ENCODE peak calls at places on chromosomes 2 and 18, in ten cellular contexts. One of them, this sample, is unnamed.

GRCh38 chr2:104545055-104545454 is 308.9 kb upstream of the POU3F3 start:
- DNase-seq in MM.1S: no peak
- DNase-seq in fibroblast of lung: no peak
- DNase-seq in uterus: no peak
- DNase-seq in PC-3: no peak
- DNase-seq in HL-60: no peak
- DNase-seq in brain microvascular endothelial cell: no peak
- DNase-seq in suprapubic skin: no peak
- DNase-seq in adrenal gland: no peak
- DNase-seq in psoas muscle: no peak
- DNase-seq in this sample: no peak

GRCh38 chr2:173741715-173742114 is 223.5 kb downstream of the SP3 start:
- DNase-seq in MM.1S: no peak
- DNase-seq in fibroblast of lung: no peak
- DNase-seq in uterus: no peak
- DNase-seq in PC-3: peak; percentile 54
- DNase-seq in HL-60: no peak
- DNase-seq in brain microvascular endothelial cell: no peak
- DNase-seq in suprapubic skin: no peak
- DNase-seq in adrenal gland: no peak
- DNase-seq in psoas muscle: no peak
- DNase-seq in this sample: peak; percentile 6

GRCh38 chr2:8193146-8193545 is 488.7 kb upstream of the ID2 start:
- DNase-seq in MM.1S: no peak
- DNase-seq in fibroblast of lung: peak; percentile 20
- DNase-seq in uterus: no peak
- DNase-seq in PC-3: no peak
- DNase-seq in HL-60: no peak
- DNase-seq in brain microvascular endothelial cell: no peak
- DNase-seq in suprapubic skin: no peak
- DNase-seq in adrenal gland: no peak
- DNase-seq in psoas muscle: no peak
- DNase-seq in this sample: no peak

GRCh38 chr2:99066602-99067001 is 74.9 kb upstream of the C2orf15 start:
- DNase-seq in MM.1S: peak; percentile 87
- DNase-seq in fibroblast of lung: peak; percentile 74
- DNase-seq in uterus: no peak
- DNase-seq in PC-3: peak; percentile 49
- DNase-seq in HL-60: peak; percentile 11
- DNase-seq in brain microvascular endothelial cell: peak; percentile 46
- DNase-seq in suprapubic skin: no peak
- DNase-seq in adrenal gland: no peak
- DNase-seq in psoas muscle: no peak
- DNase-seq in this sample: peak; percentile 55

GRCh38 chr2:76197842-76198448 is 487.2 kb upstream of the GCFC2 start:
- DNase-seq in MM.1S: peak; percentile 72
- DNase-seq in fibroblast of lung: peak; percentile 76
- DNase-seq in uterus: peak; percentile 15
- DNase-seq in PC-3: peak; percentile 83
- DNase-seq in HL-60: peak; percentile 12
- DNase-seq in brain microvascular endothelial cell: peak; percentile 63
- DNase-seq in suprapubic skin: no peak
- DNase-seq in adrenal gland: peak; percentile 84
- DNase-seq in psoas muscle: no peak
- DNase-seq in this sample: peak; percentile 64

GRCh38 chr2:128385365-128385764 is 66.7 kb upstream of the HS6ST1 start:
- DNase-seq in MM.1S: no peak
- DNase-seq in fibroblast of lung: no peak
- DNase-seq in uterus: peak; percentile 5
- DNase-seq in PC-3: no peak
- DNase-seq in HL-60: no peak
- DNase-seq in brain microvascular endothelial cell: no peak
- DNase-seq in suprapubic skin: peak; percentile 14
- DNase-seq in adrenal gland: no peak
- DNase-seq in psoas muscle: no peak
- DNase-seq in this sample: no peak

GRCh38 chr18:6414723-6415362 is at the start of gene L3MBTL4:
- DNase-seq in MM.1S: peak; percentile 70
- DNase-seq in fibroblast of lung: no peak
- DNase-seq in uterus: peak; percentile 30
- DNase-seq in PC-3: peak; percentile 14
- DNase-seq in HL-60: no peak
- DNase-seq in brain microvascular endothelial cell: no peak
- DNase-seq in suprapubic skin: peak; percentile 73
- DNase-seq in adrenal gland: peak; percentile 66
- DNase-seq in psoas muscle: peak; percentile 27
- DNase-seq in this sample: no peak

GRCh38 chr2:33526132-33526531 is 49.7 kb downstream of the RASGRP3 start:
- DNase-seq in MM.1S: no peak
- DNase-seq in fibroblast of lung: no peak
- DNase-seq in uterus: no peak
- DNase-seq in PC-3: no peak
- DNase-seq in HL-60: peak; percentile 70
- DNase-seq in brain microvascular endothelial cell: no peak
- DNase-seq in suprapubic skin: no peak
- DNase-seq in adrenal gland: no peak
- DNase-seq in psoas muscle: no peak
- DNase-seq in this sample: no peak

DNA sequence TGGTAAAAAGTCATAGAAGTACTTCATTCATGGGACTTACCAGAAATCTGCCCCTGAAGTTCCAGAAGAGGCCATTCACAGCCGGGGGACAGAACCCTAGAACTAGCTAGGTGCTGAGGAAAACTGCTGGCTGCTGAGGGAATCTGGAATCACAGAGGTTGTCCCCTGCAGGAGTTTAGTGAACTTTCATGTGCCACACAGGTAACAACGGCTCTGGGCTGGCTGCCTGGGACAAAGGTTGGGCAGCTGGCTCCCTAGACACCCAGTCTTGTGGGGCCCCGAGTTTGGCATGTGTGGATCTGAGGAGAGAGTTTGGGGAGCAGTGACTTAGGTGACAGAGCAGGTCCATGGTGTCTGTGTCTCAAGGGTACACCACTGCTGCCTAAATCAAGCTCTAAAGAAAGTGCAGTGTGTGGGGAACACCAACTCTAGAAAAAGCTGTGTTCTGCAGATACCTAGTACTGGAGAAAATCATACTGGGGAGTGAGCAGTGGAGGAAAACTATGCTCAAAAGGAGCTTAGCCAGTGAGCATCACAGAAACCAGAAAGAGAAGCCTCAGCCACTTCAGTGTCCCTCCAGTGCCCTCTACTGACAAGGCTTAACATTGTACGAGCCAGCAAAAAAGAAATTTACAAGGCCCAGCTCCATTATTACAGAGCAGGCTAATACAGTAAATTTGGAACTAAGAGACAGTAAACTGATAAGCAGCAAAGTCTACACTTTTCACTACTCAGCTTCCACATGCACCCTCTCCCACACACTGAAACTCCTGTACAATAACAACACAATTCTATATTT is 15.2 kb downstream of the GALNT3 start:
- DNase-seq in MM.1S: peak; percentile 49
- DNase-seq in fibroblast of lung: no peak
- DNase-seq in uterus: no peak
- DNase-seq in PC-3: peak; percentile 65
- DNase-seq in HL-60: no peak
- DNase-seq in brain microvascular endothelial cell: no peak
- DNase-seq in suprapubic skin: no peak
- DNase-seq in adrenal gland: no peak
- DNase-seq in psoas muscle: no peak
- DNase-seq in this sample: no peak
- TF ChIP-seq CTCF in MM.1S: peak; percentile 61
- TF ChIP-seq CTCF in fibroblast of lung: peak; percentile 31
- TF ChIP-seq CTCF in uterus: no peak
- TF ChIP-seq CTCF in PC-3: peak; percentile 63
- TF ChIP-seq CTCF in HL-60: peak; percentile 19
- TF ChIP-seq CTCF in brain microvascular endothelial cell: peak; percentile 43
- TF ChIP-seq CTCF in suprapubic skin: no peak
- TF ChIP-seq CTCF in adrenal gland: no peak
- TF ChIP-seq CTCF in psoas muscle: no peak
- TF ChIP-seq CTCF in this sample: peak; percentile 12

GRCh38 chr2:236499691-236500573 is 69.7 kb upstream of the ACKR3 start:
- DNase-seq in MM.1S: no peak
- DNase-seq in fibroblast of lung: no peak
- DNase-seq in uterus: no peak
- DNase-seq in PC-3: no peak
- DNase-seq in HL-60: no peak
- DNase-seq in brain microvascular endothelial cell: no peak
- DNase-seq in suprapubic skin: no peak
- DNase-seq in adrenal gland: no peak
- DNase-seq in psoas muscle: no peak
- DNase-seq in this sample: no peak

GRCh38 chr2:236498369-236498768 is 71.3 kb upstream of the ACKR3 start:
- DNase-seq in MM.1S: no peak
- DNase-seq in fibroblast of lung: no peak
- DNase-seq in uterus: no peak
- DNase-seq in PC-3: peak; percentile 45
- DNase-seq in HL-60: no peak
- DNase-seq in brain microvascular endothelial cell: no peak
- DNase-seq in suprapubic skin: no peak
- DNase-seq in adrenal gland: no peak
- DNase-seq in psoas muscle: no peak
- DNase-seq in this sample: no peak

GRCh38 chr2:236501531-236501930 is 68.1 kb upstream of the ACKR3 start:
- DNase-seq in MM.1S: no peak
- DNase-seq in fibroblast of lung: no peak
- DNase-seq in uterus: no peak
- DNase-seq in PC-3: no peak
- DNase-seq in HL-60: no peak
- DNase-seq in brain microvascular endothelial cell: no peak
- DNase-seq in suprapubic skin: no peak
- DNase-seq in adrenal gland: no peak
- DNase-seq in psoas muscle: no peak
- DNase-seq in this sample: no peak

GRCh38 chr2:236501026-236501425 is 68.6 kb upstream of the ACKR3 start:
- DNase-seq in MM.1S: no peak
- DNase-seq in fibroblast of lung: no peak
- DNase-seq in uterus: no peak
- DNase-seq in PC-3: no peak
- DNase-seq in HL-60: no peak
- DNase-seq in brain microvascular endothelial cell: no peak
- DNase-seq in suprapubic skin: no peak
- DNase-seq in adrenal gland: no peak
- DNase-seq in psoas muscle: no peak
- DNase-seq in this sample: no peak

GRCh38 chr2:236496311-236496710 is 73.3 kb upstream of the ACKR3 start:
- DNase-seq in MM.1S: no peak
- DNase-seq in fibroblast of lung: no peak
- DNase-seq in uterus: no peak
- DNase-seq in PC-3: no peak
- DNase-seq in HL-60: no peak
- DNase-seq in brain microvascular endothelial cell: no peak
- DNase-seq in suprapubic skin: no peak
- DNase-seq in adrenal gland: no peak
- DNase-seq in psoas muscle: no peak
- DNase-seq in this sample: no peak
- H3K4me3 ChIP-seq in MM.1S: no peak overlapping the region
- H3K4me3 ChIP-seq in fibroblast of lung: no peak overlapping the region
- H3K4me3 ChIP-seq in uterus: no peak overlapping the region
- H3K4me3 ChIP-seq in PC-3: no peak overlapping the region
- H3K4me3 ChIP-seq in HL-60: no peak overlapping the region
- H3K4me3 ChIP-seq in brain microvascular endothelial cell: no peak overlapping the region
- H3K4me3 ChIP-seq in suprapubic skin: no peak overlapping the region
- H3K4me3 ChIP-seq in adrenal gland: no peak overlapping the region
- H3K4me3 ChIP-seq in psoas muscle: no peak overlapping the region
- H3K4me3 ChIP-seq in this sample: no peak overlapping the region

GRCh38 chr2:187438459-187438858 is 9.6 kb downstream of the CALCRL start:
- DNase-seq in MM.1S: no peak
- DNase-seq in fibroblast of lung: no peak
- DNase-seq in uterus: no peak
- DNase-seq in PC-3: no peak
- DNase-seq in HL-60: no peak
- DNase-seq in brain microvascular endothelial cell: no peak
- DNase-seq in suprapubic skin: no peak
- DNase-seq in adrenal gland: no peak
- DNase-seq in psoas muscle: no peak
- DNase-seq in this sample: no peak

GRCh38 chr2:187442778-187443177 is 5.3 kb downstream of the CALCRL start:
- DNase-seq in MM.1S: no peak
- DNase-seq in fibroblast of lung: no peak
- DNase-seq in uterus: no peak
- DNase-seq in PC-3: no peak
- DNase-seq in HL-60: no peak
- DNase-seq in brain microvascular endothelial cell: no peak
- DNase-seq in suprapubic skin: no peak
- DNase-seq in adrenal gland: no peak
- DNase-seq in psoas muscle: no peak
- DNase-seq in this sample: no peak

GRCh38 chr2:187440101-187440500 is 8.0 kb downstream of the CALCRL start:
- DNase-seq in MM.1S: no peak
- DNase-seq in fibroblast of lung: no peak
- DNase-seq in uterus: no peak
- DNase-seq in PC-3: no peak
- DNase-seq in HL-60: no peak
- DNase-seq in brain microvascular endothelial cell: no peak
- DNase-seq in suprapubic skin: no peak
- DNase-seq in adrenal gland: no peak
- DNase-seq in psoas muscle: no peak
- DNase-seq in this sample: no peak

GRCh38 chr2:187442378-187442777 is 5.7 kb downstream of the CALCRL start:
- DNase-seq in MM.1S: peak; percentile 16
- DNase-seq in fibroblast of lung: peak; percentile 36
- DNase-seq in uterus: no peak
- DNase-seq in PC-3: no peak
- DNase-seq in HL-60: no peak
- DNase-seq in brain microvascular endothelial cell: no peak
- DNase-seq in suprapubic skin: no peak
- DNase-seq in adrenal gland: no peak
- DNase-seq in psoas muscle: no peak
- DNase-seq in this sample: peak; percentile 21
- TF ChIP-seq CTCF in MM.1S: no peak
- TF ChIP-seq CTCF in fibroblast of lung: no peak
- TF ChIP-seq CTCF in uterus: no peak
- TF ChIP-seq CTCF in PC-3: no peak
- TF ChIP-seq CTCF in HL-60: no peak
- TF ChIP-seq CTCF in brain microvascular endothelial cell: peak; percentile 6
- TF ChIP-seq CTCF in suprapubic skin: no peak
- TF ChIP-seq CTCF in adrenal gland: no peak
- TF ChIP-seq CTCF in psoas muscle: no peak
- TF ChIP-seq CTCF in this sample: peak; percentile 2

GRCh38 chr2:47311764-47312503 is 91.0 kb upstream of the MSH2 start:
- DNase-seq in MM.1S: no peak
- DNase-seq in fibroblast of lung: no peak
- DNase-seq in uterus: no peak
- DNase-seq in PC-3: no peak
- DNase-seq in HL-60: no peak
- DNase-seq in brain microvascular endothelial cell: no peak
- DNase-seq in suprapubic skin: no peak
- DNase-seq in adrenal gland: peak; percentile 56
- DNase-seq in psoas muscle: no peak
- DNase-seq in this sample: no peak

GRCh38 chr2:47312504-47312875 is 90.5 kb upstream of the MSH2 start:
- DNase-seq in MM.1S: no peak
- DNase-seq in fibroblast of lung: no peak
- DNase-seq in uterus: no peak
- DNase-seq in PC-3: no peak
- DNase-seq in HL-60: no peak
- DNase-seq in brain microvascular endothelial cell: no peak
- DNase-seq in suprapubic skin: no peak
- DNase-seq in adrenal gland: no peak
- DNase-seq in psoas muscle: no peak
- DNase-seq in this sample: peak; percentile 42

GRCh38 chr2:47309952-47310800 is 92.8 kb upstream of the MSH2 start:
- DNase-seq in MM.1S: peak; percentile 97
- DNase-seq in fibroblast of lung: peak; percentile 62
- DNase-seq in uterus: no peak
- DNase-seq in PC-3: no peak
- DNase-seq in HL-60: peak; percentile 81
- DNase-seq in brain microvascular endothelial cell: no peak
- DNase-seq in suprapubic skin: no peak
- DNase-seq in adrenal gland: no peak
- DNase-seq in psoas muscle: no peak
- DNase-seq in this sample: no peak

GRCh38 chr2:47309472-47309951 is 93.4 kb upstream of the MSH2 start:
- DNase-seq in MM.1S: peak; percentile 49
- DNase-seq in fibroblast of lung: no peak
- DNase-seq in uterus: no peak
- DNase-seq in PC-3: no peak
- DNase-seq in HL-60: no peak
- DNase-seq in brain microvascular endothelial cell: no peak
- DNase-seq in suprapubic skin: no peak
- DNase-seq in adrenal gland: no peak
- DNase-seq in psoas muscle: no peak
- DNase-seq in this sample: no peak

DNA sequence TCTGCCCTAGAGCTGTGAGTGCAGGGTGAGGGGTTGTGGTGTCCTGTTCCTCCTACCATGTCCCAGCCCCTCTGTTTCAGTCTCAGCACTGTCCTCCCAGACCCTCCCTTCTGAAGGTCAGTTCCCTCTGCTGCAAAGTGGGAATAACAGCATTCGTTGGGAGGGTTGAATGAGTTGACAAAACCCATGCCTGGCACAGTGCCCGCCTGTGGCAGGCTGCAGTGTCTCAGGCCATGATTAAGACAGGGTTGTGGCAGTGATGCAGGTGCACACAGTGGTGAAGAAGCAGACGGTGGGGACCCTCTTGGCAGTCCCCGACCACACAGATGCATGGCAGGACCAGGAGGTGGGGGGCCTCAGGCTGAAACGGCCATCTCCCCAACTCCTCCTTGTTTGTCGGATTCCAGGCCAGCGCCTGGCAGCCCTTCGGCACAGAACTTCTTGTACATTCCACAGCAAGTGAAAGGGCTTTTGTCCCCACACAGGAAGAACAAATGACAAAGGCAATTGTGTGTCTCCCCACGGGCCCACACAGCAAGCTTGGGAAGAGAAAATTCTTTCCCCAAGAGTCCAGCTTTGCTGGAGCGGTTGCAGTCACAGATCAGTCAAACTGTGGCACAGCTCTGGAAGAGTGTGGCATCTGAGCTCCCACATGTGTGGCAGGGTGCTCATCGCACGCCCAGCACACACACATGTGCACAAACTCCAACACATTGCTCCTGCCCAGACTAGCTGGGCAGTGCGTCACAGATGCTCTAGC is 92.0 kb upstream of the MSH2 start:
- DNase-seq in MM.1S: peak; percentile 52
- DNase-seq in fibroblast of lung: no peak
- DNase-seq in uterus: peak; percentile 32
- DNase-seq in PC-3: peak; percentile 26
- DNase-seq in HL-60: peak; percentile 37
- DNase-seq in brain microvascular endothelial cell: no peak
- DNase-seq in suprapubic skin: no peak
- DNase-seq in adrenal gland: peak; percentile 76
- DNase-seq in psoas muscle: peak; percentile 31
- DNase-seq in this sample: no peak
- H3K4me3 ChIP-seq in MM.1S: peak overlapping the region; percentile 49
- H3K4me3 ChIP-seq in fibroblast of lung: no peak overlapping the region
- H3K4me3 ChIP-seq in uterus: no peak overlapping the region
- H3K4me3 ChIP-seq in PC-3: no peak overlapping the region
- H3K4me3 ChIP-seq in HL-60: no peak overlapping the region
- H3K4me3 ChIP-seq in brain microvascular endothelial cell: no peak overlapping the region
- H3K4me3 ChIP-seq in suprapubic skin: no peak overlapping the region
- H3K4me3 ChIP-seq in adrenal gland: no peak overlapping the region
- H3K4me3 ChIP-seq in psoas muscle: no peak overlapping the region
- H3K4me3 ChIP-seq in this sample: no peak overlapping the region